ENCODE peak calls at places on chromosome 10, in nine cellular contexts. I is pulmonary artery endothelial cell; J is GM12865; Q is cerebellum; S is Right ventricle myocardium superior; T is G401; O is stimulated activated CD4-positive, alpha-beta T cell treated with anti-CD3 and anti-CD28 coated beads, Interleukin-1b, Interleukin-23, amount 100 ng/mL, for 24 hours; R is NCI-H1105 treated with DMSO at 0.1 percent for 48 hours; X is stimulated activated CD8-positive, alpha-beta memory T cell treated with anti-CD3 and anti-CD28 coated beads, Interleukin-2, amount 100 ng/mL, for 48 hours. A is an unnamed sample.

GRCh38 chr10:36504752-36505151 is 620.6 kb upstream of the ANKRD30A start:
- DNase-seq in J (no peak), I (no peak), O (no peak), Q (no peak), T (no peak), S (no peak), X (no peak), R (no peak), A (no peak)

GRCh38 chr10:6065845-6066244 is 3.7 kb upstream of the IL2RA start:
- DNase-seq in R (no peak), X (no peak), O (no peak), S (no peak), T (no peak), Q (no peak), J (no peak), I (no peak), A (no peak)

GRCh38 chr10:114479307-114479706 is 75.0 kb upstream of the AFAP1L2 start:
- DNase-seq in R (no peak), T (peak), J (no peak), S (peak), Q (no peak), X (no peak), I (no peak), O (no peak), A (peak)

GRCh38 chr10:128377364-128377987 is 251.3 kb upstream of the MKI67 start:
- DNase-seq in I (no peak), O (no peak), Q (no peak), J (no peak), T (no peak), R (no peak), X (no peak), S (no peak), A (no peak)

GRCh38 chr10:14812271-14812670 is 25.6 kb downstream of the CDNF start:
- DNase-seq in I (no peak), R (no peak), X (no peak), T (no peak), J (no peak), Q (no peak), O (no peak), S (no peak), A (no peak)

GRCh38 chr10:107418411-107418810 is 253.9 kb upstream of the SORCS1 start:
- DNase-seq in S (no peak), Q (no peak), O (no peak), J (peak), X (no peak), I (no peak), R (no peak), T (no peak), A (no peak)

GRCh38 chr10:19111501-19112267 is 63.1 kb downstream of the MALRD1 start:
- DNase-seq in R (no peak), X (no peak), I (no peak), O (no peak), J (no peak), Q (no peak), T (no peak), S (no peak), A (no peak)

GRCh38 chr10:3624367-3624766 is 160.6 kb downstream of the KLF6 start:
- DNase-seq in T (no peak), X (no peak), S (no peak), Q (no peak), O (no peak), I (no peak), R (no peak), J (no peak), A (no peak)

GRCh38 chr10:71850021-71850744 is 868 bp downstream of the PSAP start:
- DNase-seq in X (no peak), I (no peak), R (no peak), O (no peak), Q (no peak), J (no peak), T (no peak), S (no peak), A (no peak)

GRCh38 chr10:123044391-123044790 is 35.6 kb downstream of the ACADSB start:
- DNase-seq in X (no peak), T (peak), Q (no peak), S (no peak), I (no peak), O (no peak), R (peak), J (no peak), A (peak)

GRCh38 chr10:26311383-26311940 is 94.9 kb downstream of the GAD2 start:
- DNase-seq in Q (no peak), I (no peak), T (no peak), S (no peak), X (no peak), O (no peak), R (no peak), J (no peak), A (peak)

GRCh38 chr10:103553743-103554487 is 60.4 kb downstream of the NEURL1 start:
- DNase-seq in J (no peak), I (no peak), S (no peak), T (no peak), R (no peak), X (peak), Q (no peak), O (no peak), A (no peak)